ENCODE peak calls at places on chromosomes 4 and X, in eight cellular contexts. One of them, this sample, is unnamed.

GRCh38 chr4:186606593-186606992 is 51.2 kb upstream of the MTNR1A start:
- DNase-seq in cardiac fibroblast: peak
- DNase-seq in GM12865: no peak
- DNase-seq in neural progenitor cell: peak
- DNase-seq in left ventricle myocardium inferior: no peak
- DNase-seq in ascending aorta: no peak
- DNase-seq in fibroblast of the aortic adventitia: no peak
- DNase-seq in astrocyte: peak
- DNase-seq in this sample: no peak

GRCh38 chr4:12137556-12137955 is 708.9 kb upstream of the HS3ST1 start:
- DNase-seq in fibroblast of the aortic adventitia: no peak
- DNase-seq in neural progenitor cell: no peak
- DNase-seq in left ventricle myocardium inferior: no peak
- DNase-seq in ascending aorta: no peak
- DNase-seq in GM12865: no peak
- DNase-seq in cardiac fibroblast: peak
- DNase-seq in astrocyte: no peak
- DNase-seq in this sample: no peak

GRCh38 chr4:184269879-184270430 is 52.3 kb upstream of the ENPP6 start:
- DNase-seq in ascending aorta: no peak
- DNase-seq in neural progenitor cell: no peak
- DNase-seq in fibroblast of the aortic adventitia: no peak
- DNase-seq in astrocyte: no peak
- DNase-seq in GM12865: no peak
- DNase-seq in cardiac fibroblast: no peak
- DNase-seq in left ventricle myocardium inferior: no peak
- DNase-seq in this sample: no peak

GRCh38 chrX:103398321-103398937 is 22.1 kb downstream of the BEX3 start:
- DNase-seq in fibroblast of the aortic adventitia: peak
- DNase-seq in ascending aorta: no peak
- DNase-seq in cardiac fibroblast: peak
- DNase-seq in left ventricle myocardium inferior: no peak
- DNase-seq in neural progenitor cell: no peak
- DNase-seq in astrocyte: peak
- DNase-seq in GM12865: no peak
- DNase-seq in this sample: no peak

GRCh38 chrX:581717-582116 is 48.9 kb upstream of the SHOX start:
- DNase-seq in cardiac fibroblast: no peak
- DNase-seq in fibroblast of the aortic adventitia: no peak
- DNase-seq in ascending aorta: no peak
- DNase-seq in neural progenitor cell: no peak
- DNase-seq in left ventricle myocardium inferior: no peak
- DNase-seq in astrocyte: no peak
- DNase-seq in GM12865: no peak
- DNase-seq in this sample: no peak

GRCh38 chr4:5524900-5525299 is 183.5 kb downstream of the EVC2 start:
- DNase-seq in neural progenitor cell: no peak
- DNase-seq in fibroblast of the aortic adventitia: peak
- DNase-seq in GM12865: no peak
- DNase-seq in astrocyte: peak
- DNase-seq in cardiac fibroblast: peak
- DNase-seq in ascending aorta: no peak
- DNase-seq in left ventricle myocardium inferior: no peak
- DNase-seq in this sample: no peak

GRCh38 chrX:40646489-40647306 is 663 bp downstream of the CXorf38 start:
- DNase-seq in neural progenitor cell: peak
- DNase-seq in fibroblast of the aortic adventitia: peak
- DNase-seq in ascending aorta: peak
- DNase-seq in GM12865: peak
- DNase-seq in cardiac fibroblast: peak
- DNase-seq in left ventricle myocardium inferior: peak
- DNase-seq in astrocyte: no peak
- DNase-seq in this sample: no peak

GRCh38 chr4:46856347-46856746 is 52.7 kb downstream of the COX7B2 start:
- DNase-seq in fibroblast of the aortic adventitia: no peak
- DNase-seq in GM12865: no peak
- DNase-seq in cardiac fibroblast: no peak
- DNase-seq in ascending aorta: no peak
- DNase-seq in neural progenitor cell: no peak
- DNase-seq in astrocyte: no peak
- DNase-seq in left ventricle myocardium inferior: no peak
- DNase-seq in this sample: no peak

GRCh38 chr4:132818091-132818490 is 331.0 kb upstream of the PCDH10 start:
- DNase-seq in ascending aorta: no peak
- DNase-seq in fibroblast of the aortic adventitia: no peak
- DNase-seq in GM12865: no peak
- DNase-seq in cardiac fibroblast: no peak
- DNase-seq in left ventricle myocardium inferior: no peak
- DNase-seq in astrocyte: no peak
- DNase-seq in neural progenitor cell: peak
- DNase-seq in this sample: no peak

DNA sequence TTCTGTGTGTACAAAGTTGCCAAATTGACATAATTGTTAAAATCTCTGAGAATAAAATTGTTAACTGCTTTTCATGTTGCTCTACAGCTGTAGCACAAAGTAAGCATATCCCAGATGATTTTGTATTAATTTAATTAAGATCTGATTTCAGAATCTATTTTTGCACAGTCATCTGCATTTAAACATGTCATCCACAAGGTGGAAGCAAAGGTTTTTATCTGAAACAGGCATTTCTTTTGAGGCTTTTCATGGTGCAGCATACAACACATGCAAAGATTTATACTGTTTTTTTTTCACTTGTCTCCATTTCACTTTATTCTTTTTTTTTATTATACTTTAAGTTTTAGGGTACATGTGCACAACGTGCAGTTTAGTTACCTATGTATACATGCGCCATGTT is 51.2 kb downstream of the GC start:
- DNase-seq in astrocyte: peak
- DNase-seq in GM12865: no peak
- DNase-seq in left ventricle myocardium inferior: no peak
- DNase-seq in fibroblast of the aortic adventitia: peak
- DNase-seq in neural progenitor cell: peak
- DNase-seq in ascending aorta: no peak
- DNase-seq in cardiac fibroblast: peak
- DNase-seq in this sample: no peak
- TF ChIP-seq CTCF in astrocyte: peak
- TF ChIP-seq CTCF in GM12865: peak
- TF ChIP-seq CTCF in left ventricle myocardium inferior: peak
- TF ChIP-seq CTCF in fibroblast of the aortic adventitia: peak
- TF ChIP-seq CTCF in neural progenitor cell: peak
- TF ChIP-seq CTCF in ascending aorta: no peak
- TF ChIP-seq CTCF in cardiac fibroblast: peak
- TF ChIP-seq CTCF in this sample: no peak

DNA sequence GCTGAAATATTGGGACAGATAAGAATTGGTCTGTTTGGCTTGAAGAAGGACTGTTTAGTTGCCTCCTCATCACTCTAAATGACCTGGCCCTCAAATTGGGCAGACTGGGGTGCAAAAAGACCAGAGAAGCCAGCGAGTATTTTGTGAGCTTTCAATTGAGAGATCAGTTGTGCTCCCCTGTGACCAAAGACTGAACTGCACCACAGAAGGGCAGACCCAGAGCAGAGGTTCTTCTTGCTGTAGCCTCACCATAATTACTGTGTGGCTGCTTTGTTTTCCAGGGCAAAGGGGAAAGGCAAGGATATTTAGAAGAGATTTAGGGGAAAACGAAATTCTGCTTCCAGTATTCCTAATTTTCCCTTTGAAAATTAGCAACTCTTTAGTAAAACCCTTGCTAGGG is 104.0 kb upstream of the MBNL3 start:
- DNase-seq in astrocyte: no peak
- DNase-seq in cardiac fibroblast: peak
- DNase-seq in fibroblast of the aortic adventitia: peak
- DNase-seq in GM12865: peak
- DNase-seq in left ventricle myocardium inferior: no peak
- DNase-seq in neural progenitor cell: peak
- DNase-seq in ascending aorta: no peak
- DNase-seq in this sample: no peak
- TF ChIP-seq CTCF in astrocyte: no peak
- TF ChIP-seq CTCF in cardiac fibroblast: peak
- TF ChIP-seq CTCF in fibroblast of the aortic adventitia: peak
- TF ChIP-seq CTCF in GM12865: peak
- TF ChIP-seq CTCF in left ventricle myocardium inferior: peak
- TF ChIP-seq CTCF in neural progenitor cell: peak
- TF ChIP-seq CTCF in ascending aorta: peak
- TF ChIP-seq CTCF in this sample: no peak

DNA sequence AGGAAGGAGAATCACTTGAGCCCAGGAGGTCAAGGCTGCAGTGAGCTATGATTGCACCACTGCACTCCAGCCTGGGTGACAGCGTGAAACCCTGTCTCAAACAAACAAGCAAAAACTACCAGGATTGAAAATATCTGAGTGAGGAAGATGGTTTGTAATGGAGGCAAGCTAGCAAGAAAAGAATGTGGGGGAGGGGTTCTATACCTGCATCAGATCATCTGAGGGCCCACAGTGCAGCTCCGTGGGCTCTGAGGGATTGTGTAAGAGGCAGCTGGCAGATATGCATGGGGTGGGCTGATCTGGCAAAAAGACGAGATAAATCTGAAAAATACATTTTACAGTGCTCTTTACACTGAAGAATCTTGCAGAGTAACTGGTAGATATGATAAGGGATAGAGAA is 28.9 kb upstream of the CHRNA9 start:
- DNase-seq in left ventricle myocardium inferior: no peak
- DNase-seq in fibroblast of the aortic adventitia: no peak
- DNase-seq in neural progenitor cell: no peak
- DNase-seq in cardiac fibroblast: no peak
- DNase-seq in ascending aorta: no peak
- DNase-seq in astrocyte: no peak
- DNase-seq in GM12865: no peak
- DNase-seq in this sample: no peak
- TF ChIP-seq CTCF in left ventricle myocardium inferior: no peak
- TF ChIP-seq CTCF in fibroblast of the aortic adventitia: no peak
- TF ChIP-seq CTCF in neural progenitor cell: no peak
- TF ChIP-seq CTCF in cardiac fibroblast: no peak
- TF ChIP-seq CTCF in ascending aorta: no peak
- TF ChIP-seq CTCF in astrocyte: no peak
- TF ChIP-seq CTCF in GM12865: no peak
- TF ChIP-seq CTCF in this sample: no peak

GRCh38 chr4:23614284-23614892 is 275.5 kb downstream of the PPARGC1A start:
- DNase-seq in astrocyte: peak
- DNase-seq in GM12865: peak
- DNase-seq in cardiac fibroblast: peak
- DNase-seq in ascending aorta: no peak
- DNase-seq in left ventricle myocardium inferior: no peak
- DNase-seq in fibroblast of the aortic adventitia: peak
- DNase-seq in neural progenitor cell: peak
- DNase-seq in this sample: no peak
- TF ChIP-seq CTCF in astrocyte: peak
- TF ChIP-seq CTCF in GM12865: no peak
- TF ChIP-seq CTCF in cardiac fibroblast: peak
- TF ChIP-seq CTCF in ascending aorta: no peak
- TF ChIP-seq CTCF in left ventricle myocardium inferior: peak
- TF ChIP-seq CTCF in fibroblast of the aortic adventitia: peak
- TF ChIP-seq CTCF in neural progenitor cell: peak
- TF ChIP-seq CTCF in this sample: no peak

DNA sequence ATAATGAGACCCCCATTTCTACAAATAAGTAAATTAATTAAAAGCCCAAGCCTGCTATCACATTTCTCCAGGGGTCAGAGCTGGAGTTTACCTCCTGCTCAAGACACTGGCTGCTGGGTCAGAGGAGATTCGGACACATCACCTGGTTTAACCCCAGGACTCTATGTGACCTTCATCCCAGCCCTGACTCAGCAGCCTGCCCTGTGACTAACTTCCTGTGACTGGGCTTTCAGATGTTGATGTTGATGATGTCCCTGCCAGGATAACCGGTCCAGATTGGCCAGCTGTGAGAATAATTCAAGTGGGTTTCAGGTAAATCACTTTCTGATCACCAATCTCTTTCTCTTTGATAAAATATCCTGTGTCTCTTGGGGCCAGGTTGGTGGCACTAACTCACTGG is 102.4 kb upstream of the MAML3 start:
- DNase-seq in left ventricle myocardium inferior: no peak
- DNase-seq in cardiac fibroblast: no peak
- DNase-seq in GM12865: no peak
- DNase-seq in neural progenitor cell: no peak
- DNase-seq in ascending aorta: no peak
- DNase-seq in astrocyte: peak
- DNase-seq in fibroblast of the aortic adventitia: peak
- DNase-seq in this sample: no peak
- TF ChIP-seq CTCF in left ventricle myocardium inferior: no peak
- TF ChIP-seq CTCF in cardiac fibroblast: no peak
- TF ChIP-seq CTCF in GM12865: no peak
- TF ChIP-seq CTCF in neural progenitor cell: no peak
- TF ChIP-seq CTCF in ascending aorta: no peak
- TF ChIP-seq CTCF in astrocyte: no peak
- TF ChIP-seq CTCF in fibroblast of the aortic adventitia: no peak
- TF ChIP-seq CTCF in this sample: no peak

GRCh38 chr4:6674500-6675149 is 19.1 kb upstream of the S100P start:
- DNase-seq in left ventricle myocardium inferior: no peak
- DNase-seq in fibroblast of the aortic adventitia: no peak
- DNase-seq in cardiac fibroblast: peak
- DNase-seq in ascending aorta: no peak
- DNase-seq in GM12865: peak
- DNase-seq in neural progenitor cell: peak
- DNase-seq in astrocyte: no peak
- DNase-seq in this sample: no peak
- TF ChIP-seq CTCF in left ventricle myocardium inferior: peak
- TF ChIP-seq CTCF in fibroblast of the aortic adventitia: peak
- TF ChIP-seq CTCF in cardiac fibroblast: peak
- TF ChIP-seq CTCF in ascending aorta: peak
- TF ChIP-seq CTCF in GM12865: peak
- TF ChIP-seq CTCF in neural progenitor cell: peak
- TF ChIP-seq CTCF in astrocyte: peak
- TF ChIP-seq CTCF in this sample: no peak

GRCh38 chr4:41326776-41327175 is 70.0 kb downstream of the UCHL1 start:
- DNase-seq in neural progenitor cell: no peak
- DNase-seq in GM12865: no peak
- DNase-seq in fibroblast of the aortic adventitia: no peak
- DNase-seq in ascending aorta: no peak
- DNase-seq in left ventricle myocardium inferior: no peak
- DNase-seq in cardiac fibroblast: no peak
- DNase-seq in astrocyte: no peak
- DNase-seq in this sample: no peak

GRCh38 chr4:41322613-41323012 is 65.9 kb downstream of the UCHL1 start:
- DNase-seq in neural progenitor cell: no peak
- DNase-seq in GM12865: peak
- DNase-seq in left ventricle myocardium inferior: no peak
- DNase-seq in fibroblast of the aortic adventitia: no peak
- DNase-seq in ascending aorta: no peak
- DNase-seq in astrocyte: no peak
- DNase-seq in cardiac fibroblast: no peak
- DNase-seq in this sample: no peak

GRCh38 chr4:41323186-41323585 is 66.5 kb downstream of the UCHL1 start:
- DNase-seq in cardiac fibroblast: peak
- DNase-seq in astrocyte: no peak
- DNase-seq in fibroblast of the aortic adventitia: peak
- DNase-seq in ascending aorta: no peak
- DNase-seq in GM12865: no peak
- DNase-seq in left ventricle myocardium inferior: no peak
- DNase-seq in neural progenitor cell: no peak
- DNase-seq in this sample: no peak

GRCh38 chr4:41323706-41324105 is 67.0 kb downstream of the UCHL1 start:
- DNase-seq in fibroblast of the aortic adventitia: no peak
- DNase-seq in GM12865: no peak
- DNase-seq in neural progenitor cell: no peak
- DNase-seq in left ventricle myocardium inferior: no peak
- DNase-seq in astrocyte: no peak
- DNase-seq in ascending aorta: no peak
- DNase-seq in cardiac fibroblast: peak
- DNase-seq in this sample: no peak

GRCh38 chr4:41324861-41325260 is 68.1 kb downstream of the UCHL1 start:
- DNase-seq in ascending aorta: no peak
- DNase-seq in fibroblast of the aortic adventitia: no peak
- DNase-seq in cardiac fibroblast: no peak
- DNase-seq in neural progenitor cell: no peak
- DNase-seq in GM12865: no peak
- DNase-seq in left ventricle myocardium inferior: no peak
- DNase-seq in astrocyte: no peak
- DNase-seq in this sample: no peak
- TF ChIP-seq CTCF in ascending aorta: no peak
- TF ChIP-seq CTCF in fibroblast of the aortic adventitia: no peak
- TF ChIP-seq CTCF in cardiac fibroblast: no peak
- TF ChIP-seq CTCF in neural progenitor cell: no peak
- TF ChIP-seq CTCF in GM12865: no peak
- TF ChIP-seq CTCF in left ventricle myocardium inferior: no peak
- TF ChIP-seq CTCF in astrocyte: no peak
- TF ChIP-seq CTCF in this sample: no peak